ENCODE peak calls at places on chromosomes 2 and 18, in eight cellular contexts. N is stimulated activated CD4-positive, alpha-beta T cell treated with anti-CD3 and anti-CD28 coated beads, Interleukin-1b, Interleukin-23, amount 100 ng/mL, for 24 hours; I is AG04450; O is stimulated activated naive CD8-positive, alpha-beta T cell treated with anti-CD3 and anti-CD28 coated beads, Interleukin-15, amount 100 ng/mL, for 72 hours; M is brain microvascular endothelial cell; D is sigmoid colon; C is activated gamma-delta T cell; K is endothelial cell. H is an unnamed sample.
A peak's percentile ranks its signal among the peaks of the same experiment; 100 is the strongest.

GRCh38 chr2:29223851-29224692 is 108.9 kb downstream of the CLIP4 start:
- DNase-seq in I (peak; percentile 11), M (peak; percentile 51), D (peak; percentile 80), O (no peak), N (no peak), C (no peak), K (no peak), H (no peak)

GRCh38 chr2:56537756-56538155 is 354.0 kb downstream of the CCDC85A start:
- DNase-seq in M (no peak), I (no peak), K (no peak), O (no peak), D (no peak), N (no peak), C (no peak), H (no peak)

GRCh38 chr2:217804786-217805678 is 197.8 kb downstream of the TNS1 start:
- DNase-seq in K (no peak), O (no peak), I (no peak), C (no peak), M (no peak), N (no peak), D (peak; percentile 62), H (no peak)

GRCh38 chr2:173254659-173255058 is 100.0 kb upstream of the CDCA7 start:
- DNase-seq in D (no peak), K (no peak), O (no peak), N (no peak), C (no peak), M (no peak), I (no peak), H (no peak)

GRCh38 chr2:43905871-43906270 is 67.1 kb downstream of the ABCG8 start:
- DNase-seq in D (no peak), C (no peak), M (peak; percentile 57), I (no peak), K (no peak), N (no peak), O (no peak), H (no peak)

GRCh38 chr18:64116806-64117205 is 32.1 kb downstream of the LINC00305 start:
- DNase-seq in C (no peak), I (no peak), O (no peak), D (no peak), K (no peak), M (no peak), N (no peak), H (no peak)

GRCh38 chr2:232354069-232354468 is 24.5 kb upstream of the ALPP start:
- DNase-seq in D (peak; percentile 36), N (no peak), I (no peak), M (no peak), O (no peak), C (no peak), K (no peak), H (no peak)

GRCh38 chr2:44168684-44169154 is at the start of gene PPM1B:
- DNase-seq in C (peak; percentile 98), I (no peak), N (peak; percentile 98), K (peak; percentile 98), O (peak; percentile 99), D (peak; percentile 100), M (no peak), H (no peak)

GRCh38 chr2:160574472-160575140 is 81.0 kb upstream of the RBMS1 start:
- DNase-seq in I (peak; percentile 34), N (no peak), O (no peak), C (no peak), K (no peak), D (no peak), M (peak; percentile 79), H (peak; percentile 47)

H was measured in SJSA1.